ENCODE peak calls at places on chromosomes 16 and 17, in seven cellular contexts. One of them, this sample, is unnamed. For H3K9me3, the result is how much of the 10 kb centered on the place peaks cover.

GRCh38 chr17:47690121-47690520 is 3.8 kb upstream of the TBKBP1 start:
- DNase-seq in upper lobe of right lung: no peak
- DNase-seq in adipocyte: no peak
- DNase-seq in thoracic aorta: no peak
- DNase-seq in iPS DF 6.9: no peak
- DNase-seq in HAP-1: no peak
- DNase-seq in CD4-positive, alpha-beta T cell: no peak
- DNase-seq in this sample: no peak

GRCh38 chr16:20049831-20050230 is 23.9 kb downstream of the GPR139 start:
- DNase-seq in iPS DF 6.9: no peak
- DNase-seq in adipocyte: no peak
- DNase-seq in thoracic aorta: no peak
- DNase-seq in upper lobe of right lung: no peak
- DNase-seq in CD4-positive, alpha-beta T cell: no peak
- DNase-seq in HAP-1: no peak
- DNase-seq in this sample: no peak

GRCh38 chr17:66190738-66191606 is 961 bp downstream of the CEP112 start:
- DNase-seq in upper lobe of right lung: no peak
- DNase-seq in adipocyte: peak
- DNase-seq in iPS DF 6.9: no peak
- DNase-seq in HAP-1: no peak
- DNase-seq in thoracic aorta: no peak
- DNase-seq in CD4-positive, alpha-beta T cell: no peak
- DNase-seq in this sample: no peak

GRCh38 chr17:36937961-36938565 is 788 bp downstream of the LHX1 start:
- DNase-seq in upper lobe of right lung: no peak
- DNase-seq in adipocyte: no peak
- DNase-seq in CD4-positive, alpha-beta T cell: no peak
- DNase-seq in thoracic aorta: no peak
- DNase-seq in iPS DF 6.9: no peak
- DNase-seq in HAP-1: peak
- DNase-seq in this sample: no peak

GRCh38 chr16:22912654-22913053 is 98.7 kb downstream of the HS3ST2 start:
- DNase-seq in adipocyte: no peak
- DNase-seq in thoracic aorta: no peak
- DNase-seq in CD4-positive, alpha-beta T cell: no peak
- DNase-seq in HAP-1: no peak
- DNase-seq in iPS DF 6.9: no peak
- DNase-seq in upper lobe of right lung: no peak
- DNase-seq in this sample: no peak

GRCh38 chr16:588639-588888 is 1.3 kb upstream of the RAB40C start:
- DNase-seq in iPS DF 6.9: no peak
- DNase-seq in CD4-positive, alpha-beta T cell: peak
- DNase-seq in upper lobe of right lung: peak
- DNase-seq in adipocyte: peak
- DNase-seq in HAP-1: peak
- DNase-seq in thoracic aorta: peak
- DNase-seq in this sample: peak

GRCh38 chr16:15509593-15510520 is 75.5 kb downstream of the BMERB1 start:
- DNase-seq in iPS DF 6.9: peak
- DNase-seq in upper lobe of right lung: no peak
- DNase-seq in HAP-1: no peak
- DNase-seq in adipocyte: no peak
- DNase-seq in thoracic aorta: no peak
- DNase-seq in CD4-positive, alpha-beta T cell: no peak
- DNase-seq in this sample: no peak

GRCh38 chr17:27573971-27574525 is 56.9 kb upstream of the LGALS9 start:
- DNase-seq in adipocyte: peak
- DNase-seq in CD4-positive, alpha-beta T cell: no peak
- DNase-seq in iPS DF 6.9: no peak
- DNase-seq in HAP-1: peak
- DNase-seq in upper lobe of right lung: no peak
- DNase-seq in thoracic aorta: no peak
- DNase-seq in this sample: no peak

GRCh38 chr16:1537763-1538289 is 4.4 kb downstream of the TMEM204 start:
- DNase-seq in adipocyte: no peak
- DNase-seq in upper lobe of right lung: no peak
- DNase-seq in iPS DF 6.9: no peak
- DNase-seq in HAP-1: no peak
- DNase-seq in CD4-positive, alpha-beta T cell: peak
- DNase-seq in thoracic aorta: no peak
- DNase-seq in this sample: no peak

GRCh38 chr17:75366432-75366831 is 39.0 kb downstream of the GRB2 start:
- DNase-seq in upper lobe of right lung: no peak
- DNase-seq in iPS DF 6.9: no peak
- DNase-seq in CD4-positive, alpha-beta T cell: no peak
- DNase-seq in HAP-1: no peak
- DNase-seq in thoracic aorta: no peak
- DNase-seq in adipocyte: no peak
- DNase-seq in this sample: no peak

GRCh38 chr16:22685162-22685830 is 128.7 kb upstream of the HS3ST2 start:
- DNase-seq in adipocyte: no peak
- DNase-seq in thoracic aorta: peak
- DNase-seq in upper lobe of right lung: no peak
- DNase-seq in iPS DF 6.9: no peak
- DNase-seq in HAP-1: no peak
- DNase-seq in CD4-positive, alpha-beta T cell: no peak
- DNase-seq in this sample: no peak

GRCh38 chr16:23423496-23424049 is 29.4 kb downstream of the COG7 start:
- DNase-seq in adipocyte: peak
- DNase-seq in CD4-positive, alpha-beta T cell: no peak
- DNase-seq in thoracic aorta: peak
- DNase-seq in HAP-1: peak
- DNase-seq in upper lobe of right lung: peak
- DNase-seq in iPS DF 6.9: no peak
- DNase-seq in this sample: no peak

GRCh38 chr17:72518810-72519597 is 398.2 kb downstream of the SOX9 start:
- DNase-seq in thoracic aorta: no peak
- DNase-seq in iPS DF 6.9: no peak
- DNase-seq in CD4-positive, alpha-beta T cell: no peak
- DNase-seq in upper lobe of right lung: peak
- DNase-seq in adipocyte: no peak
- DNase-seq in HAP-1: no peak
- DNase-seq in this sample: no peak

GRCh38 chr16:56226840-56227525 is 35.7 kb downstream of the GNAO1 start:
- DNase-seq in CD4-positive, alpha-beta T cell: no peak
- DNase-seq in iPS DF 6.9: no peak
- DNase-seq in HAP-1: no peak
- DNase-seq in thoracic aorta: no peak
- DNase-seq in adipocyte: no peak
- DNase-seq in upper lobe of right lung: no peak
- DNase-seq in this sample: no peak

GRCh38 chr17:48505788-48506187 is 25.0 kb downstream of the HOXB1 start:
- DNase-seq in adipocyte: peak
- DNase-seq in CD4-positive, alpha-beta T cell: peak
- DNase-seq in HAP-1: no peak
- DNase-seq in iPS DF 6.9: no peak
- DNase-seq in thoracic aorta: no peak
- DNase-seq in upper lobe of right lung: no peak
- DNase-seq in this sample: peak

GRCh38 chr16:67181346-67181745 is 2.4 kb downstream of the MATCAP1 start:
- DNase-seq in upper lobe of right lung: no peak
- DNase-seq in HAP-1: no peak
- DNase-seq in CD4-positive, alpha-beta T cell: no peak
- DNase-seq in iPS DF 6.9: no peak
- DNase-seq in thoracic aorta: no peak
- DNase-seq in adipocyte: peak
- DNase-seq in this sample: no peak

GRCh38 chr17:43627657-43628650 is 33.8 kb downstream of the MEOX1 start:
- DNase-seq in iPS DF 6.9: no peak
- DNase-seq in upper lobe of right lung: no peak
- DNase-seq in HAP-1: no peak
- DNase-seq in adipocyte: peak
- DNase-seq in CD4-positive, alpha-beta T cell: no peak
- DNase-seq in thoracic aorta: no peak
- DNase-seq in this sample: no peak

GRCh38 chr16:56470232-56470631 is 18.9 kb downstream of the OGFOD1 start:
- DNase-seq in adipocyte: no peak
- DNase-seq in thoracic aorta: no peak
- DNase-seq in iPS DF 6.9: no peak
- DNase-seq in upper lobe of right lung: no peak
- DNase-seq in HAP-1: no peak
- DNase-seq in CD4-positive, alpha-beta T cell: no peak
- DNase-seq in this sample: no peak

GRCh38 chr16:4494746-4495490 is 18.7 kb downstream of the HMOX2 start:
- DNase-seq in CD4-positive, alpha-beta T cell: no peak
- DNase-seq in HAP-1: peak
- DNase-seq in upper lobe of right lung: no peak
- DNase-seq in thoracic aorta: no peak
- DNase-seq in adipocyte: peak
- DNase-seq in iPS DF 6.9: no peak
- DNase-seq in this sample: no peak

GRCh38 chr16:57178296-57178695 is 7.5 kb downstream of the PSME3IP1 start:
- DNase-seq in thoracic aorta: no peak
- DNase-seq in adipocyte: no peak
- DNase-seq in HAP-1: peak
- DNase-seq in iPS DF 6.9: no peak
- DNase-seq in upper lobe of right lung: no peak
- DNase-seq in CD4-positive, alpha-beta T cell: no peak
- DNase-seq in this sample: no peak

GRCh38 chr17:73365934-73366623 is 54.3 kb upstream of the CDC42EP4 start:
- DNase-seq in iPS DF 6.9: no peak
- DNase-seq in upper lobe of right lung: no peak
- DNase-seq in HAP-1: no peak
- DNase-seq in adipocyte: no peak
- DNase-seq in thoracic aorta: no peak
- DNase-seq in CD4-positive, alpha-beta T cell: no peak
- DNase-seq in this sample: peak

GRCh38 chr16:85584192-85584757 is 28.8 kb upstream of the GSE1 start:
- DNase-seq in CD4-positive, alpha-beta T cell: no peak
- DNase-seq in adipocyte: no peak
- DNase-seq in thoracic aorta: no peak
- DNase-seq in HAP-1: no peak
- DNase-seq in iPS DF 6.9: no peak
- DNase-seq in upper lobe of right lung: no peak
- DNase-seq in this sample: no peak

GRCh38 chr17:22512997-22513538 is 820.7 kb downstream of the KCNJ18 start:
- DNase-seq in HAP-1: no peak
- DNase-seq in CD4-positive, alpha-beta T cell: no peak
- DNase-seq in upper lobe of right lung: no peak
- DNase-seq in iPS DF 6.9: no peak
- DNase-seq in thoracic aorta: no peak
- DNase-seq in adipocyte: no peak
- DNase-seq in this sample: no peak
- H3K9me3 ChIP-seq in HAP-1: under half
- H3K9me3 ChIP-seq in CD4-positive, alpha-beta T cell: under half
- H3K9me3 ChIP-seq in upper lobe of right lung: under half
- H3K9me3 ChIP-seq in iPS DF 6.9: under half
- H3K9me3 ChIP-seq in thoracic aorta: under half
- H3K9me3 ChIP-seq in adipocyte: under half
- H3K9me3 ChIP-seq in this sample: under half

DNA sequence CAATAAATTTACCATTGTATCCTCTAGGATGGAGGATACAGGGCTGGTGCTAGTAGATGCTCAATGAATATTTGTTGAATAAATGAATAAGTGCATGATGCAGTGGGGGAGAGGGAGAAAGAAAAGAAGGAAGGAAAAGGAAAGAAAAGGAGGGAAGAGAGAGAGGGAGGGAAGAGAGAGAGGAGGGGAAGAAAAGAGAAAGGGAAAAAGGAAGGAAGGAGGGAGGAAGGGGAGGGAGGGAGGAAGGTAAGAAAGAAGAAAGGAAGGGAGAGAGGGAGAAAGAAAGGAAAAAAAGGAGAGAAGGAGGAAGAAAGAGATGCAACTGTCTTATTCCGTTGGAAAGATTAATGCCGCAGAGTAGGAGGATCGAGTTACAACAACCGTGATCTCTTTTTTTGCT is 30.4 kb downstream of the HSBP1 start:
- DNase-seq in upper lobe of right lung: no peak
- DNase-seq in HAP-1: no peak
- DNase-seq in thoracic aorta: no peak
- DNase-seq in adipocyte: no peak
- DNase-seq in CD4-positive, alpha-beta T cell: no peak
- DNase-seq in iPS DF 6.9: no peak
- DNase-seq in this sample: no peak
- H3K9me3 ChIP-seq in upper lobe of right lung: under half
- H3K9me3 ChIP-seq in HAP-1: under half
- H3K9me3 ChIP-seq in thoracic aorta: under half
- H3K9me3 ChIP-seq in adipocyte: under half
- H3K9me3 ChIP-seq in CD4-positive, alpha-beta T cell: under half
- H3K9me3 ChIP-seq in iPS DF 6.9: under half
- H3K9me3 ChIP-seq in this sample: under half

GRCh38 chr17:5181509-5182305 is 10.0 kb downstream of the ZNF594 start:
- DNase-seq in upper lobe of right lung: no peak
- DNase-seq in HAP-1: no peak
- DNase-seq in thoracic aorta: no peak
- DNase-seq in adipocyte: no peak
- DNase-seq in iPS DF 6.9: no peak
- DNase-seq in CD4-positive, alpha-beta T cell: no peak
- DNase-seq in this sample: no peak
- H3K9me3 ChIP-seq in upper lobe of right lung: half or more
- H3K9me3 ChIP-seq in HAP-1: half or more
- H3K9me3 ChIP-seq in thoracic aorta: half or more
- H3K9me3 ChIP-seq in adipocyte: half or more
- H3K9me3 ChIP-seq in iPS DF 6.9: under half
- H3K9me3 ChIP-seq in CD4-positive, alpha-beta T cell: half or more
- H3K9me3 ChIP-seq in this sample: under half

GRCh38 chr17:29010129-29010528 is 4.3 kb upstream of the SEZ6 start:
- DNase-seq in thoracic aorta: no peak
- DNase-seq in adipocyte: no peak
- DNase-seq in iPS DF 6.9: no peak
- DNase-seq in CD4-positive, alpha-beta T cell: no peak
- DNase-seq in upper lobe of right lung: no peak
- DNase-seq in HAP-1: no peak
- DNase-seq in this sample: no peak
- H3K9me3 ChIP-seq in thoracic aorta: under half
- H3K9me3 ChIP-seq in adipocyte: under half
- H3K9me3 ChIP-seq in iPS DF 6.9: under half
- H3K9me3 ChIP-seq in CD4-positive, alpha-beta T cell: under half
- H3K9me3 ChIP-seq in upper lobe of right lung: under half
- H3K9me3 ChIP-seq in HAP-1: under half
- H3K9me3 ChIP-seq in this sample: under half

GRCh38 chr16:3295209-3295608 is 10.0 kb downstream of the TIGD7 start:
- DNase-seq in iPS DF 6.9: no peak
- DNase-seq in adipocyte: no peak
- DNase-seq in CD4-positive, alpha-beta T cell: no peak
- DNase-seq in HAP-1: no peak
- DNase-seq in thoracic aorta: no peak
- DNase-seq in upper lobe of right lung: no peak
- DNase-seq in this sample: no peak

GRCh38 chr16:3289998-3290673 is 6.8 kb downstream of the ZNF263 start:
- DNase-seq in CD4-positive, alpha-beta T cell: no peak
- DNase-seq in upper lobe of right lung: no peak
- DNase-seq in HAP-1: no peak
- DNase-seq in thoracic aorta: no peak
- DNase-seq in adipocyte: no peak
- DNase-seq in iPS DF 6.9: no peak
- DNase-seq in this sample: no peak

GRCh38 chr16:3292604-3293003 is 9.3 kb downstream of the ZNF263 start:
- DNase-seq in adipocyte: peak
- DNase-seq in iPS DF 6.9: no peak
- DNase-seq in thoracic aorta: no peak
- DNase-seq in upper lobe of right lung: no peak
- DNase-seq in CD4-positive, alpha-beta T cell: no peak
- DNase-seq in HAP-1: no peak
- DNase-seq in this sample: no peak

GRCh38 chr16:3295783-3296182 is 9.4 kb downstream of the TIGD7 start:
- DNase-seq in upper lobe of right lung: no peak
- DNase-seq in iPS DF 6.9: no peak
- DNase-seq in CD4-positive, alpha-beta T cell: no peak
- DNase-seq in HAP-1: no peak
- DNase-seq in adipocyte: no peak
- DNase-seq in thoracic aorta: no peak
- DNase-seq in this sample: no peak
- H3K9me3 ChIP-seq in upper lobe of right lung: half or more
- H3K9me3 ChIP-seq in iPS DF 6.9: under half
- H3K9me3 ChIP-seq in CD4-positive, alpha-beta T cell: half or more
- H3K9me3 ChIP-seq in HAP-1: under half
- H3K9me3 ChIP-seq in adipocyte: half or more
- H3K9me3 ChIP-seq in thoracic aorta: half or more
- H3K9me3 ChIP-seq in this sample: under half